ENCODE peak calls at places on chromosome 19, in eight cellular contexts. One of them, this sample, is unnamed.

GRCh38 chr19:18086590-18087138 is at the start of gene IL12RB1:
- DNase-seq in stomach: peak; percentile 42
- DNase-seq in spleen: peak; percentile 88
- DNase-seq in SK-N-SH: no peak
- DNase-seq in transverse colon: peak; percentile 47
- DNase-seq in GM23338: no peak
- DNase-seq in suprapubic skin: no peak
- DNase-seq in sigmoid colon: no peak
- DNase-seq in this sample: no peak

GRCh38 chr19:53034948-53035675 is 9.4 kb upstream of the ERVV-2 start:
- DNase-seq in stomach: no peak
- DNase-seq in spleen: no peak
- DNase-seq in SK-N-SH: no peak
- DNase-seq in transverse colon: no peak
- DNase-seq in GM23338: no peak
- DNase-seq in suprapubic skin: no peak
- DNase-seq in sigmoid colon: no peak
- DNase-seq in this sample: no peak

GRCh38 chr19:9597027-9597426 is 12.7 kb upstream of the ZNF121 start:
- DNase-seq in stomach: no peak
- DNase-seq in spleen: no peak
- DNase-seq in SK-N-SH: no peak
- DNase-seq in transverse colon: no peak
- DNase-seq in GM23338: no peak
- DNase-seq in suprapubic skin: no peak
- DNase-seq in sigmoid colon: no peak
- DNase-seq in this sample: peak; percentile 9

GRCh38 chr19:9939301-9939913 is 3.1 kb upstream of the OLFM2 start:
- DNase-seq in stomach: no peak
- DNase-seq in spleen: no peak
- DNase-seq in SK-N-SH: no peak
- DNase-seq in transverse colon: no peak
- DNase-seq in GM23338: peak; percentile 61
- DNase-seq in suprapubic skin: no peak
- DNase-seq in sigmoid colon: no peak
- DNase-seq in this sample: no peak

GRCh38 chr19:55096061-55096701 is 20.5 kb downstream of the EPS8L1 start:
- DNase-seq in stomach: no peak
- DNase-seq in spleen: no peak
- DNase-seq in SK-N-SH: no peak
- DNase-seq in transverse colon: no peak
- DNase-seq in GM23338: peak; percentile 67
- DNase-seq in suprapubic skin: no peak
- DNase-seq in sigmoid colon: no peak
- DNase-seq in this sample: no peak

GRCh38 chr19:48419158-48419920 is 25.9 kb downstream of the GRIN2D start:
- DNase-seq in stomach: peak; percentile 49
- DNase-seq in spleen: peak; percentile 87
- DNase-seq in SK-N-SH: peak; percentile 87
- DNase-seq in transverse colon: peak; percentile 75
- DNase-seq in GM23338: peak; percentile 96
- DNase-seq in suprapubic skin: no peak
- DNase-seq in sigmoid colon: peak; percentile 71
- DNase-seq in this sample: peak; percentile 41

GRCh38 chr19:14146789-14147216 is 10.4 kb upstream of the ASF1B start:
- DNase-seq in stomach: no peak
- DNase-seq in spleen: no peak
- DNase-seq in SK-N-SH: no peak
- DNase-seq in transverse colon: no peak
- DNase-seq in GM23338: no peak
- DNase-seq in suprapubic skin: no peak
- DNase-seq in sigmoid colon: no peak
- DNase-seq in this sample: no peak

GRCh38 chr19:19613456-19613855 is 5.0 kb downstream of the PBX4 start:
- DNase-seq in stomach: no peak
- DNase-seq in spleen: no peak
- DNase-seq in SK-N-SH: no peak
- DNase-seq in transverse colon: peak; percentile 25
- DNase-seq in GM23338: no peak
- DNase-seq in suprapubic skin: no peak
- DNase-seq in sigmoid colon: no peak
- DNase-seq in this sample: no peak

GRCh38 chr19:7874080-7874856 is at the start of gene PRR36:
- DNase-seq in stomach: peak; percentile 72
- DNase-seq in spleen: no peak
- DNase-seq in SK-N-SH: peak; percentile 93
- DNase-seq in transverse colon: no peak
- DNase-seq in GM23338: peak; percentile 91
- DNase-seq in suprapubic skin: no peak
- DNase-seq in sigmoid colon: no peak
- DNase-seq in this sample: peak; percentile 35

GRCh38 chr19:5093297-5093858 is 124.5 kb downstream of the KDM4B start:
- DNase-seq in stomach: peak; percentile 36
- DNase-seq in spleen: no peak
- DNase-seq in SK-N-SH: no peak
- DNase-seq in transverse colon: no peak
- DNase-seq in GM23338: no peak
- DNase-seq in suprapubic skin: no peak
- DNase-seq in sigmoid colon: no peak
- DNase-seq in this sample: no peak

GRCh38 chr19:46745521-46746280 is at the start of gene FKRP:
- DNase-seq in stomach: peak; percentile 32
- DNase-seq in spleen: peak; percentile 89
- DNase-seq in SK-N-SH: peak; percentile 86
- DNase-seq in transverse colon: no peak
- DNase-seq in GM23338: peak; percentile 56
- DNase-seq in suprapubic skin: no peak
- DNase-seq in sigmoid colon: no peak
- DNase-seq in this sample: no peak

GRCh38 chr19:19662866-19663291 is 597 bp downstream of the ATP13A1 start:
- DNase-seq in stomach: no peak
- DNase-seq in spleen: no peak
- DNase-seq in SK-N-SH: no peak
- DNase-seq in transverse colon: no peak
- DNase-seq in GM23338: no peak
- DNase-seq in suprapubic skin: peak; percentile 73
- DNase-seq in sigmoid colon: peak; percentile 73
- DNase-seq in this sample: no peak

GRCh38 chr19:53942001-53942786 is 20.5 kb upstream of the CACNG8 start:
- DNase-seq in stomach: no peak
- DNase-seq in spleen: no peak
- DNase-seq in SK-N-SH: peak; percentile 78
- DNase-seq in transverse colon: no peak
- DNase-seq in GM23338: peak; percentile 99
- DNase-seq in suprapubic skin: no peak
- DNase-seq in sigmoid colon: no peak
- DNase-seq in this sample: peak; percentile 10

GRCh38 chr19:42652021-42652420 is 57.3 kb upstream of the CEACAM8 start:
- DNase-seq in stomach: no peak
- DNase-seq in spleen: no peak
- DNase-seq in SK-N-SH: no peak
- DNase-seq in transverse colon: no peak
- DNase-seq in GM23338: no peak
- DNase-seq in suprapubic skin: no peak
- DNase-seq in sigmoid colon: no peak
- DNase-seq in this sample: no peak

GRCh38 chr19:19652482-19653295 is 9.2 kb upstream of the GMIP start:
- DNase-seq in stomach: no peak
- DNase-seq in spleen: no peak
- DNase-seq in SK-N-SH: peak; percentile 25
- DNase-seq in transverse colon: no peak
- DNase-seq in GM23338: no peak
- DNase-seq in suprapubic skin: no peak
- DNase-seq in sigmoid colon: no peak
- DNase-seq in this sample: no peak

GRCh38 chr19:51703655-51704515 is 10.8 kb downstream of the SPACA6 start:
- DNase-seq in stomach: peak; percentile 98
- DNase-seq in spleen: peak; percentile 99
- DNase-seq in SK-N-SH: peak; percentile 99
- DNase-seq in transverse colon: peak; percentile 98
- DNase-seq in GM23338: peak; percentile 98
- DNase-seq in suprapubic skin: peak; percentile 99
- DNase-seq in sigmoid colon: peak; percentile 99
- DNase-seq in this sample: peak; percentile 95

GRCh38 chr19:5045956-5046338 is 77.0 kb downstream of the KDM4B start:
- DNase-seq in stomach: peak; percentile 67
- DNase-seq in spleen: no peak
- DNase-seq in SK-N-SH: no peak
- DNase-seq in transverse colon: no peak
- DNase-seq in GM23338: no peak
- DNase-seq in suprapubic skin: no peak
- DNase-seq in sigmoid colon: no peak
- DNase-seq in this sample: no peak

GRCh38 chr19:40315812-40316475 is 30.8 kb upstream of the AKT2 start:
- DNase-seq in stomach: no peak
- DNase-seq in spleen: no peak
- DNase-seq in SK-N-SH: peak; percentile 57
- DNase-seq in transverse colon: no peak
- DNase-seq in GM23338: no peak
- DNase-seq in suprapubic skin: no peak
- DNase-seq in sigmoid colon: no peak
- DNase-seq in this sample: no peak

GRCh38 chr19:56507446-56508281 is at the start of gene ZNF471:
- DNase-seq in stomach: peak; percentile 97
- DNase-seq in spleen: peak; percentile 97
- DNase-seq in SK-N-SH: peak; percentile 98
- DNase-seq in transverse colon: peak; percentile 95
- DNase-seq in GM23338: peak; percentile 98
- DNase-seq in suprapubic skin: peak; percentile 97
- DNase-seq in sigmoid colon: peak; percentile 99
- DNase-seq in this sample: peak; percentile 99
- TF ChIP-seq POLR2AphosphoS5 in stomach: peak; percentile 51
- TF ChIP-seq POLR2AphosphoS5 in spleen: peak; percentile 82
- TF ChIP-seq POLR2AphosphoS5 in SK-N-SH: peak; percentile 65
- TF ChIP-seq POLR2AphosphoS5 in transverse colon: no peak
- TF ChIP-seq POLR2AphosphoS5 in GM23338: no peak
- TF ChIP-seq POLR2AphosphoS5 in suprapubic skin: peak; percentile 29
- TF ChIP-seq POLR2AphosphoS5 in sigmoid colon: peak; percentile 44
- TF ChIP-seq POLR2AphosphoS5 in this sample: no peak

GRCh38 chr19:29940971-29941585 is 961 bp upstream of the URI1 start:
- DNase-seq in stomach: no peak
- DNase-seq in spleen: no peak
- DNase-seq in SK-N-SH: no peak
- DNase-seq in transverse colon: no peak
- DNase-seq in GM23338: no peak
- DNase-seq in suprapubic skin: no peak
- DNase-seq in sigmoid colon: no peak
- DNase-seq in this sample: no peak

GRCh38 chr19:29942404-29943261 is 594 bp downstream of the URI1 start:
- DNase-seq in stomach: peak; percentile 71
- DNase-seq in spleen: peak; percentile 95
- DNase-seq in SK-N-SH: peak; percentile 89
- DNase-seq in transverse colon: peak; percentile 77
- DNase-seq in GM23338: peak; percentile 71
- DNase-seq in suprapubic skin: no peak
- DNase-seq in sigmoid colon: peak; percentile 72
- DNase-seq in this sample: peak; percentile 28

GRCh38 chr19:29943615-29944014 is 1.6 kb downstream of the URI1 start:
- DNase-seq in stomach: no peak
- DNase-seq in spleen: no peak
- DNase-seq in SK-N-SH: no peak
- DNase-seq in transverse colon: no peak
- DNase-seq in GM23338: no peak
- DNase-seq in suprapubic skin: no peak
- DNase-seq in sigmoid colon: no peak
- DNase-seq in this sample: no peak

GRCh38 chr19:29939628-29940027 is 2.4 kb upstream of the URI1 start:
- DNase-seq in stomach: no peak
- DNase-seq in spleen: no peak
- DNase-seq in SK-N-SH: no peak
- DNase-seq in transverse colon: no peak
- DNase-seq in GM23338: no peak
- DNase-seq in suprapubic skin: no peak
- DNase-seq in sigmoid colon: no peak
- DNase-seq in this sample: no peak

GRCh38 chr19:29941828-29942403 is at the start of gene URI1:
- DNase-seq in stomach: peak; percentile 93
- DNase-seq in spleen: peak; percentile 98
- DNase-seq in SK-N-SH: peak; percentile 97
- DNase-seq in transverse colon: peak; percentile 95
- DNase-seq in GM23338: peak; percentile 90
- DNase-seq in suprapubic skin: peak; percentile 91
- DNase-seq in sigmoid colon: peak; percentile 94
- DNase-seq in this sample: peak; percentile 80
- TF ChIP-seq POLR2AphosphoS5 in stomach: no peak
- TF ChIP-seq POLR2AphosphoS5 in spleen: peak; percentile 82
- TF ChIP-seq POLR2AphosphoS5 in SK-N-SH: peak; percentile 53
- TF ChIP-seq POLR2AphosphoS5 in transverse colon: peak; percentile 65
- TF ChIP-seq POLR2AphosphoS5 in GM23338: peak; percentile 80
- TF ChIP-seq POLR2AphosphoS5 in suprapubic skin: no peak
- TF ChIP-seq POLR2AphosphoS5 in sigmoid colon: peak; percentile 77
- TF ChIP-seq POLR2AphosphoS5 in this sample: peak; percentile 69

DNA sequence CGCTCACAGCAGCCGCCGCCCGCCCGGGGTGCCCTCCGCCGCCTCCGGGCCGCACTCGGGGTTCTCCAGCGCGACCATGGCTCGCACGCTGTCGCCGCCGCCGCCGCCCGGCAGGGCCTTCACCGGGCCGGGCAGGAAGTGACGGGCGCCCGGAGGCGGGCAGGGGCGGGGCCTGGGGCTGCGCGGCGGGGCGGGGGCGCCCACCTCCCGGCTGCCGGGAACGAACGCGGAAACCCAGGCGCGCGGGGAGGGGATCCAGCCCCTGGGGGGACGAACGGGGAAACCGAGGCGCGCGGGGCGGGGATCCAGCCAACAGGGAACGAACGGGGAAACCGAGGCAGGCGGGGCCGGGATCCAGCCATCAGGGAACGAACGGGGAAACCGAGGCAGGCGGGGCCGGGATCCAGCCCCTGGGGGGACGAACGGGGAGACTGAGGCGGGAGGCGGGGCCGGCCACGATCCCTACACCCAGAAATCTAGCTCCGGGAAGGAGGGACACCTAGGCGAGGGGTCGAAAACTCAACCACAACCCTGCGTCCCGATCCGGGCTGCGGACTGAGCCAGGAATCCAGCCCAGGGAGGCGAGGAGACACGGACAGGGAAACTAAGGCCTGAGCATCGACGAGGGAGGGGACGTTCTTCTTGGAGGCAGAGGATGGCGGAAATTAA is at the start of gene R3HDM4:
- DNase-seq in stomach: peak; percentile 86
- DNase-seq in spleen: peak; percentile 98
- DNase-seq in SK-N-SH: peak; percentile 96
- DNase-seq in transverse colon: peak; percentile 89
- DNase-seq in GM23338: peak; percentile 68
- DNase-seq in suprapubic skin: no peak
- DNase-seq in sigmoid colon: peak; percentile 90
- DNase-seq in this sample: peak; percentile 38
- TF ChIP-seq POLR2AphosphoS5 in stomach: peak; percentile 34
- TF ChIP-seq POLR2AphosphoS5 in spleen: peak; percentile 93
- TF ChIP-seq POLR2AphosphoS5 in SK-N-SH: peak; percentile 61
- TF ChIP-seq POLR2AphosphoS5 in transverse colon: peak; percentile 90
- TF ChIP-seq POLR2AphosphoS5 in GM23338: peak; percentile 68
- TF ChIP-seq POLR2AphosphoS5 in suprapubic skin: no peak
- TF ChIP-seq POLR2AphosphoS5 in sigmoid colon: peak; percentile 91
- TF ChIP-seq POLR2AphosphoS5 in this sample: peak; percentile 47

GRCh38 chr19:23254141-23254910 is 4.1 kb upstream of the ZNF724 start:
- DNase-seq in stomach: no peak
- DNase-seq in spleen: no peak
- DNase-seq in SK-N-SH: no peak
- DNase-seq in transverse colon: no peak
- DNase-seq in GM23338: no peak
- DNase-seq in suprapubic skin: no peak
- DNase-seq in sigmoid colon: no peak
- DNase-seq in this sample: no peak
- TF ChIP-seq POLR2AphosphoS5 in stomach: no peak
- TF ChIP-seq POLR2AphosphoS5 in spleen: no peak
- TF ChIP-seq POLR2AphosphoS5 in SK-N-SH: no peak
- TF ChIP-seq POLR2AphosphoS5 in transverse colon: no peak
- TF ChIP-seq POLR2AphosphoS5 in GM23338: no peak
- TF ChIP-seq POLR2AphosphoS5 in suprapubic skin: no peak
- TF ChIP-seq POLR2AphosphoS5 in sigmoid colon: no peak
- TF ChIP-seq POLR2AphosphoS5 in this sample: no peak